ENCODE peak calls at places on chromosome 6, in seven cellular contexts. A, F, P, K, H, L and S are unnamed samples.

GRCh38 chr6:89197141-89197540 is 20.0 kb downstream of the GABRR1 start:
- DNase-seq in A (no peak), F (no peak), P (no peak), K (no peak), H (no peak), L (no peak), S (no peak)

GRCh38 chr6:28218312-28219248 is 6.5 kb upstream of the ZSCAN9 start:
- DNase-seq in A (no peak), F (peak), P (peak), K (no peak), H (peak), L (peak), S (no peak)

GRCh38 chr6:15358579-15359327 is 112.9 kb downstream of the JARID2 start:
- DNase-seq in A (no peak), F (no peak), P (no peak), K (no peak), H (no peak), L (no peak), S (no peak)

GRCh38 chr6:111589366-111589765 is 16.3 kb downstream of the TRAF3IP2 start:
- DNase-seq in A (peak), F (no peak), P (peak), K (no peak), H (no peak), L (peak), S (no peak)

GRCh38 chr6:155936551-155936950 is 480.9 kb upstream of the NOX3 start:
- DNase-seq in A (no peak), F (no peak), P (no peak), K (no peak), H (no peak), L (no peak), S (no peak)

GRCh38 chr6:137389150-137389664 is 105.0 kb downstream of the OLIG3 start:
- DNase-seq in A (no peak), F (peak), P (no peak), K (no peak), H (no peak), L (no peak), S (peak)

GRCh38 chr6:111105578-111105977 is 18.3 kb downstream of the SLC16A10 start:
- DNase-seq in A (peak), F (no peak), P (peak), K (no peak), H (peak), L (peak), S (no peak)

GRCh38 chr6:28446818-28447511 is 3.7 kb upstream of the ZSCAN23 start:
- DNase-seq in A (no peak), F (no peak), P (peak), K (no peak), H (peak), L (no peak), S (no peak)

GRCh38 chr6:11350294-11350693 is 117.8 kb upstream of the NEDD9 start:
- DNase-seq in A (no peak), F (no peak), P (no peak), K (no peak), H (no peak), L (peak), S (no peak)

GRCh38 chr6:135883045-135883444 is 31.5 kb downstream of the PDE7B start:
- DNase-seq in A (no peak), F (no peak), P (no peak), K (no peak), H (no peak), L (no peak), S (no peak)

GRCh38 chr6:34982424-34982852 is 93.4 kb downstream of the ANKS1A start:
- DNase-seq in A (no peak), F (peak), P (peak), K (no peak), H (no peak), L (peak), S (no peak)

GRCh38 chr6:151276112-151276745 is 36.5 kb downstream of the AKAP12 start:
- DNase-seq in A (no peak), F (no peak), P (no peak), K (no peak), H (peak), L (no peak), S (no peak)

GRCh38 chr6:20655317-20655716 is 121.1 kb downstream of the CDKAL1 start:
- DNase-seq in A (no peak), F (no peak), P (peak), K (no peak), H (no peak), L (no peak), S (no peak)

GRCh38 chr6:156638581-156638980 is 138.6 kb upstream of the ARID1B start:
- DNase-seq in A (no peak), F (no peak), P (no peak), K (no peak), H (no peak), L (no peak), S (no peak)

GRCh38 chr6:9657994-9658393 is 756.9 kb downstream of the TFAP2A start:
- DNase-seq in A (no peak), F (no peak), P (no peak), K (no peak), H (no peak), L (no peak), S (no peak)

GRCh38 chr6:21741221-21742109 is 147.9 kb downstream of the SOX4 start:
- DNase-seq in A (no peak), F (no peak), P (peak), K (no peak), H (peak), L (no peak), S (no peak)

GRCh38 chr6:105757512-105758200 is 328.5 kb upstream of the PRDM1 start:
- DNase-seq in A (no peak), F (no peak), P (no peak), K (no peak), H (no peak), L (peak), S (no peak)

GRCh38 chr6:132391391-132392291 is 9.6 kb downstream of the MOXD1 start:
- DNase-seq in A (no peak), F (no peak), P (no peak), K (no peak), H (no peak), L (no peak), S (peak)

GRCh38 chr6:165439928-165440554 is 130.6 kb upstream of the C6orf118 start:
- DNase-seq in A (peak), F (no peak), P (peak), K (no peak), H (peak), L (peak), S (peak)

GRCh38 chr6:142784344-142784743 is 160.6 kb downstream of the HIVEP2 start:
- DNase-seq in A (no peak), F (no peak), P (no peak), K (no peak), H (no peak), L (no peak), S (no peak)

GRCh38 chr6:131813991-131814390 is 6.2 kb downstream of the ENPP1 start:
- DNase-seq in A (no peak), F (no peak), P (no peak), K (no peak), H (no peak), L (no peak), S (no peak)

GRCh38 chr6:77055711-77056110 is 407.6 kb downstream of the HTR1B start:
- DNase-seq in A (no peak), F (no peak), P (no peak), K (no peak), H (no peak), L (no peak), S (no peak)

GRCh38 chr6:50087231-50087954 is 37.7 kb upstream of the DEFB112 start:
- DNase-seq in A (no peak), F (no peak), P (no peak), K (no peak), H (no peak), L (peak), S (no peak)

GRCh38 chr6:106557837-106558236 is 71.5 kb downstream of the RTN4IP1 start:
- DNase-seq in A (no peak), F (no peak), P (no peak), K (no peak), H (no peak), L (peak), S (no peak)

GRCh38 chr6:12490376-12490903 is 200.3 kb downstream of the EDN1 start:
- DNase-seq in A (no peak), F (no peak), P (no peak), K (no peak), H (no peak), L (no peak), S (no peak)

GRCh38 chr6:75643173-75643572 is 41.5 kb downstream of the SENP6 start:
- DNase-seq in A (no peak), F (no peak), P (no peak), K (no peak), H (no peak), L (no peak), S (no peak)

GRCh38 chr6:22147983-22148797 is 148.6 kb downstream of the PRL start:
- DNase-seq in A (no peak), F (no peak), P (peak), K (no peak), H (peak), L (peak), S (no peak)

GRCh38 chr6:131877999-131878789 is 70.4 kb downstream of the ENPP1 start:
- DNase-seq in A (no peak), F (no peak), P (no peak), K (no peak), H (no peak), L (no peak), S (no peak)

GRCh38 chr6:168981187-168981586 is 272.5 kb downstream of the THBS2 start:
- DNase-seq in A (no peak), F (no peak), P (no peak), K (no peak), H (no peak), L (no peak), S (no peak)

GRCh38 chr6:506920-507523 is 115.5 kb downstream of the IRF4 start:
- DNase-seq in A (no peak), F (no peak), P (no peak), K (no peak), H (no peak), L (no peak), S (no peak)

GRCh38 chr6:107075951-107076381 is 39.3 kb downstream of the BEND3 start:
- DNase-seq in A (no peak), F (no peak), P (no peak), K (no peak), H (no peak), L (no peak), S (no peak)

GRCh38 chr6:132898376-132898775 is 84.0 kb downstream of the RPS12 start:
- DNase-seq in A (no peak), F (no peak), P (no peak), K (no peak), H (no peak), L (no peak), S (no peak)

GRCh38 chr6:32168807-32169206 is 4.4 kb downstream of the EGFL8 start:
- DNase-seq in A (no peak), F (peak), P (no peak), K (no peak), H (no peak), L (no peak), S (no peak)

DNA sequence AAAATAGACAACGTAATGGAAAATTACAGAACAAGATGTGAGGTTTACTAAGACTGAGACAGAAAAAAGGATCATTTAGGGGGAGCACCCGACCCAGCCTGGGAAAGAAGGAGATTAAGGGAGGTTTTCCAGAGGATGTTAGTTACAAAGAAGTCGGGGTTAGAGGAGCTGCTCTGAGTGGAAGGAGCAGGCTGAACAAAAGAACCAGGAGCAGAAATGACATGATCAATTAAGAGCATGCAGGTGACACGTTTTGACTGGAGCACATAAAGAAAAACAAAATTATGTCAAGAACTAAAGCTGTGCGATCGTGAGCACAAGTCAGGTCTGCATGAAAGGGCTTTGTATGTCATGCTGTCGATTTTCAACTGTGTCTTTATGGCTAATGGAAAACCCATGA is 417.3 kb upstream of the MARCKS start:
- DNase-seq in A (no peak), F (no peak), P (no peak), K (no peak), H (no peak), L (no peak), S (no peak)
- H3K27ac ChIP-seq in A (no peak), F (no peak), P (no peak), K (no peak), H (no peak), L (no peak), S (no peak)

GRCh38 chr6:170366248-170366960 is 59.8 kb downstream of the FAM120B start:
- DNase-seq in A (no peak), F (no peak), P (no peak), K (no peak), H (peak), L (peak), S (no peak)

GRCh38 chr6:170368544-170368943 is 62.0 kb downstream of the FAM120B start:
- DNase-seq in A (no peak), F (no peak), P (no peak), K (no peak), H (no peak), L (no peak), S (no peak)

GRCh38 chr6:170363255-170363654 is 56.7 kb downstream of the FAM120B start:
- DNase-seq in A (no peak), F (no peak), P (no peak), K (no peak), H (no peak), L (no peak), S (no peak)

GRCh38 chr6:170367241-170367640 is 60.7 kb downstream of the FAM120B start:
- DNase-seq in A (no peak), F (no peak), P (no peak), K (no peak), H (peak), L (no peak), S (no peak)

GRCh38 chr6:170365581-170365980 is 59.0 kb downstream of the FAM120B start:
- DNase-seq in A (no peak), F (no peak), P (no peak), K (no peak), H (peak), L (no peak), S (no peak)
- H3K9ac ChIP-seq in A (no peak), F (no peak), P (no peak), K (no peak), H (no peak), L (no peak), S (no peak)

GRCh38 chr6:4774715-4775590 is 1.3 kb upstream of the CDYL start:
- DNase-seq in A (no peak), F (no peak), P (peak), K (no peak), H (peak), L (no peak), S (no peak)

GRCh38 chr6:4774296-4774695 is 1.9 kb upstream of the CDYL start:
- DNase-seq in A (no peak), F (no peak), P (no peak), K (no peak), H (no peak), L (no peak), S (no peak)

GRCh38 chr6:4776493-4776966 is 326 bp downstream of the CDYL start:
- DNase-seq in A (no peak), F (peak), P (peak), K (no peak), H (peak), L (peak), S (no peak)

GRCh38 chr6:4776967-4777925 is 1.0 kb downstream of the CDYL start:
- DNase-seq in A (no peak), F (peak), P (peak), K (no peak), H (no peak), L (no peak), S (no peak)

GRCh38 chr6:4775591-4776492 is at the start of gene CDYL:
- DNase-seq in A (peak), F (peak), P (peak), K (peak), H (peak), L (peak), S (no peak)
- TF ChIP-seq POLR2AphosphoS5 in A (peak), F (peak), P (peak), K (peak), H (no peak), L (no peak), S (peak)

DNA sequence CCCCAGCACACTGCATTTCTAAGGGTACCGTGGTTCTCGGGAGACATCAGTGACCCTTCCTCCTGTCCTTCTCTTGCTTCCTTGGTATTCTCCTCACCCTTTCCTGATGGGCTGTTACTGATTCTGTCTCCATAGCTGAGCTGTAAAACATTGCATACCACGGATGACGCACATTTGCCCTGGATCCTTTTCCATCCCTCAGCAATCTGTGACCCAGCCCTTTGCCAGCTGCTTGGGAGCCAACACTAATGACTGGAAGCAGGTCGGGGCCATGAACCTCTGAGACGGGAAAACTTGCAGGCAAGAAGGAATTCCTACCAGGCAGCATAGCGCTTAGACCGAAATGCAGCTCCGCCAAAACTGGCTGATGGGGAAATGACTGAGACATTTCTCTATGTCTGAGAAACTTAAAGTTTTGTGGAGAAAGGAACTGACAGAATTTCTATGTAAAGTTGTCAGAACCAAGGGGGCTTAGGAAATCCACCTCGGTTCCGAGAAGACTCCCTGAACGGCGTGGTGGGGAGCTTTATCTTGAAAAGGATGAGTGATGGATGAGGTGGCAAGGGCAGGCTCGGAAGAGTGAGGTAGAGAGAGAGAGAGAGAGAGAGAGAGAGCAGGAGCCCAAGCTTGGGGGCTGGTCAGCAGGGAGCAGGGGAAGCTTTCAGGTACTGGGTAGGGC is 19.2 kb downstream of the TUBB2B start:
- DNase-seq in A (no peak), F (peak), P (no peak), K (no peak), H (peak), L (no peak), S (no peak)
- H3K27ac ChIP-seq in A (peak), F (peak), P (no peak), K (no peak), H (peak), L (no peak), S (no peak)

DNA sequence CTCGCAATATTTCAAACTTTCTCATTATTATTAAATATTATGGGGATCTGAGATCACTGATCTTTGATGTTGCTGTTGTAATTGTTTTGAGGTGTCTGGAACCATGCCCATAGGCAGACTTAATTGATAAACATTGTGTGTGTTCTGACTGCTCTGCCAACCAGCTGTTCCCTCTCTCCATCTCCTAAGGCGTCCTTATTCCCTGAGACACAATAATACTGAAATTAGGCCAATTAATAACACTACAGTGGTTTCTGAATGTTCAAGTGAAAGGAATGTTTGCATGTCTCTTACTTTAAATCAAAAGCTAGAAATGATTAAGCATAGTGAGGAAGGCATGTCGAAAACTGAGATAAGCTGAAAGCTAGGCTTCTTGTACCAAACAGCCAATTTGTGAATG is 7.6 kb downstream of the MAPK14 start:
- DNase-seq in A (no peak), F (no peak), P (no peak), K (no peak), H (no peak), L (no peak), S (no peak)
- H3K9ac ChIP-seq in A (no peak), F (no peak), P (no peak), K (no peak), H (no peak), L (no peak), S (no peak)

DNA sequence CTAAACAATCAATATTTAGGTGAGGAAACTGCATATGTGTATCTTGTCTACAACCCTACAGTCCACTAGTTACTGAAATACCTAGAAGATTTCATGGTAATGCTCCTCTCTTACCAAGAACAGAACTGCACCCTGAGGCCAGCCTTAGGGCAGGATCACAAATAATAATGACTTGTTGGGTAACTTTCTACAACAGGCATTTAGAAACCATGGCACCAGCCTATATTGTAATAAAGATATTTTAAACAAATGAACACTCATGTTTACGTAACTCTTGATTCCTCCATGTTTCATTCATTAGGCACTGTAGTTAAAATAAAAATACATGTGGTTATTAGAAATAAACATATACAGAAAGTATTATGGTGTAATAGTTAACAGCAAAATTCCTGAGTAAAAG is 8.8 kb downstream of the HMGN3 start:
- DNase-seq in A (no peak), F (no peak), P (no peak), K (no peak), H (no peak), L (no peak), S (no peak)
- TF ChIP-seq POLR2AphosphoS5 in A (no peak), F (no peak), P (no peak), K (no peak), H (no peak), L (no peak), S (no peak)

GRCh38 chr6:138948780-138949179 is 39.3 kb downstream of the REPS1 start:
- DNase-seq in A (no peak), F (no peak), P (no peak), K (no peak), H (no peak), L (no peak), S (no peak)

GRCh38 chr6:138944412-138944811 is 43.6 kb downstream of the REPS1 start:
- DNase-seq in A (no peak), F (peak), P (peak), K (no peak), H (no peak), L (no peak), S (no peak)

GRCh38 chr6:138945354-138945753 is 42.7 kb downstream of the REPS1 start:
- DNase-seq in A (no peak), F (peak), P (no peak), K (no peak), H (peak), L (peak), S (no peak)

GRCh38 chr6:138948028-138948427 is 40.0 kb downstream of the REPS1 start:
- DNase-seq in A (no peak), F (no peak), P (no peak), K (no peak), H (no peak), L (no peak), S (no peak)

DNA sequence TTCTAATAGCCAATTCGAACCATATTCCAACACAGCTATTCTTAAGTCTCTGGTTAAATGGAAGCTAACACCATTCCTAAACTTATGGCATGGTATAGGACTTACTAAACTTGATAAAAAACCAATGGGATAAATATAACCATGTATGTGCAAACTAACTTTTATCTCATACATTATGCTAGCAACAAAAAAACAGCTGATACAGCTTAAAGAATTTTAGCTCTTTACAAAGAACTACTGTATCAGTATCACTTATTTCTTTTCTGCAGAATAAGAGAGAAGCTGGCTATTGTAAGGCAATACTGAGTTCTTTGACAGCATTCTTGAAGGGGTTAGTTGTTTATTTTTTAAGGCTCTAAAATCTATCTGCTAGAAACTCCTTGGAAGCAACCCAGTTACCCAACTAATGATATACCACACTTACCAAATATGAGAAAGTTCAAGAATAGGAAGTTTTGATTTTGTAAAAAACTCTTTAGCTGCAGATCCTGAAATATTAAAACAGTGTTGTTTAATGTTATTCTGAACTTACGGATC is 44.9 kb downstream of the REPS1 start:
- DNase-seq in A (no peak), F (no peak), P (no peak), K (no peak), H (no peak), L (no peak), S (no peak)
- H3K27ac ChIP-seq in A (no peak), F (no peak), P (no peak), K (no peak), H (no peak), L (no peak), S (peak)